ENCODE peak calls at places on chromosomes 11 and 22, in four cellular contexts. C, D, V and N are unnamed samples.

GRCh38 chr22:42229455-42230149 is 40.9 kb downstream of the TCF20 start:
- DNase-seq in D (no peak), C (no peak), V (no peak), N (no peak)

GRCh38 chr11:30758012-30758411 is 171.9 kb upstream of the MPPED2 start:
- DNase-seq in V (no peak), C (no peak), D (no peak), N (no peak)

GRCh38 chr11:122165972-122166371 is 50.0 kb upstream of the BLID start:
- DNase-seq in C (no peak), D (no peak), V (no peak), N (no peak)

GRCh38 chr11:124799384-124800225 is 601 bp downstream of the MSANTD2 start:
- DNase-seq in V (peak), D (no peak), C (no peak), N (no peak)

GRCh38 chr11:108524422-108524821 is 26.2 kb upstream of the POGLUT3 start:
- DNase-seq in C (no peak), D (no peak), V (no peak), N (no peak)

GRCh38 chr11:44977493-44977984 is 26.9 kb upstream of the TP53I11 start:
- DNase-seq in C (no peak), D (no peak), V (peak), N (no peak)

GRCh38 chr11:64894070-64894811 is 15.8 kb upstream of the EHD1 start:
- DNase-seq in C (no peak), V (peak), D (peak), N (no peak)

GRCh38 chr11:66568124-66568916 is at the start of gene CTSF:
- DNase-seq in D (no peak), V (peak), C (peak), N (no peak)

GRCh38 chr11:130454495-130455262 is 6.2 kb downstream of the ADAMTS15 start:
- DNase-seq in D (no peak), C (no peak), V (no peak), N (no peak)

GRCh38 chr11:93842461-93842860 is 8.0 kb downstream of the VSTM5 start:
- DNase-seq in V (no peak), C (peak), D (no peak), N (no peak)

GRCh38 chr22:39545310-39546063 is 12.9 kb upstream of the RPS19BP1 start:
- DNase-seq in C (no peak), D (no peak), V (peak), N (no peak)

GRCh38 chr11:69523453-69523852 is 42.0 kb downstream of the LINC01488 start:
- DNase-seq in D (no peak), C (no peak), V (no peak), N (no peak)

GRCh38 chr11:134792044-134792443 is 380.0 kb upstream of the B3GAT1 start:
- DNase-seq in V (no peak), C (no peak), D (no peak), N (no peak)

GRCh38 chr22:22914726-22915669 is 27.4 kb downstream of the IGLL5 start:
- DNase-seq in D (no peak), V (no peak), C (no peak), N (no peak)

GRCh38 chr11:45182902-45183301 is 36.5 kb downstream of the PRDM11 start:
- DNase-seq in C (no peak), D (no peak), V (peak), N (no peak)

GRCh38 chr11:72014761-72015320 is 16.1 kb downstream of the IL18BP start:
- DNase-seq in V (no peak), D (no peak), C (no peak), N (no peak)

GRCh38 chr11:118605116-118605867 is 2.1 kb upstream of the PHLDB1 start:
- DNase-seq in D (no peak), V (no peak), C (peak), N (no peak)

GRCh38 chr11:77054018-77054417 is 12.8 kb upstream of the CAPN5 start:
- DNase-seq in C (no peak), D (no peak), V (no peak), N (no peak)

GRCh38 chr22:47807506-47807905 is 1045.1 kb downstream of the TBC1D22A start:
- DNase-seq in V (no peak), C (no peak), D (no peak), N (no peak)

GRCh38 chr11:128042290-128042751 is 545.0 kb downstream of the ETS1 start:
- DNase-seq in D (no peak), C (no peak), V (no peak), N (no peak)

GRCh38 chr11:69344570-69345145 is 50.7 kb downstream of the MYEOV start:
- DNase-seq in V (no peak), C (no peak), D (no peak), N (no peak)

GRCh38 chr11:8699903-8700302 is 17.3 kb downstream of the RPL27A start:
- DNase-seq in D (no peak), V (no peak), C (no peak), N (no peak)

GRCh38 chr11:67119577-67120391 is 721 bp downstream of the KDM2A start:
- DNase-seq in C (no peak), V (peak), D (no peak), N (no peak)

GRCh38 chr11:85663080-85663729 is 1.7 kb downstream of the CREBZF start:
- DNase-seq in D (no peak), V (no peak), C (no peak), N (no peak)

GRCh38 chr11:93541884-93542752 is 1.1 kb downstream of the SMCO4 start:
- DNase-seq in V (peak), C (peak), D (peak), N (peak)

GRCh38 chr11:65778901-65779668 is 1.7 kb downstream of the AP5B1 start:
- DNase-seq in V (no peak), C (no peak), D (no peak), N (no peak)

GRCh38 chr11:86052697-86053641 is 15.9 kb downstream of the PICALM start:
- DNase-seq in V (no peak), C (no peak), D (no peak), N (no peak)

GRCh38 chr11:87325490-87325872 is 287.7 kb downstream of the TMEM135 start:
- DNase-seq in D (no peak), C (no peak), V (no peak), N (no peak)

GRCh38 chr11:78666675-78667129 is 92.0 kb upstream of the NARS2 start:
- DNase-seq in V (no peak), D (no peak), C (no peak), N (no peak)

GRCh38 chr22:27215826-27216320 is 558.5 kb downstream of the MIAT start:
- DNase-seq in D (no peak), C (no peak), V (no peak), N (no peak)

GRCh38 chr11:34454308-34455032 is 15.7 kb downstream of the CAT start:
- DNase-seq in D (no peak), V (no peak), C (no peak), N (no peak)

GRCh38 chr11:1071571-1072115 is 3.0 kb upstream of the MUC2 start:
- DNase-seq in V (no peak), C (no peak), D (no peak), N (no peak)

GRCh38 chr11:99370557-99371200 is 349.9 kb downstream of the CNTN5 start:
- DNase-seq in V (peak), D (no peak), C (peak), N (no peak)